ENCODE peak calls at places on chromosomes 7 and 10, in four cellular contexts. One of them, this sample, is unnamed.

GRCh38 chr10:70087641-70088040 is 35.0 kb downstream of the MACROH2A2 start:
- DNase-seq in hepatocyte: no peak
- DNase-seq in MM.1S: no peak
- DNase-seq in H9: no peak
- DNase-seq in this sample: no peak

GRCh38 chr10:96719850-96720421 is 378 bp downstream of the PIK3AP1 start:
- DNase-seq in hepatocyte: peak; percentile 66
- DNase-seq in H9: peak; percentile 83
- DNase-seq in MM.1S: peak; percentile 65
- DNase-seq in this sample: peak; percentile 77

GRCh38 chr10:6108631-6109443 is 20.0 kb downstream of the RBM17 start:
- DNase-seq in hepatocyte: peak; percentile 58
- DNase-seq in MM.1S: peak; percentile 35
- DNase-seq in H9: peak; percentile 92
- DNase-seq in this sample: peak; percentile 68

GRCh38 chr10:69757553-69758309 is 44.0 kb upstream of the COL13A1 start:
- DNase-seq in MM.1S: no peak
- DNase-seq in hepatocyte: peak; percentile 75
- DNase-seq in H9: no peak
- DNase-seq in this sample: peak; percentile 84

GRCh38 chr10:48399056-48399541 is 92.6 kb downstream of the MAPK8 start:
- DNase-seq in hepatocyte: no peak
- DNase-seq in MM.1S: no peak
- DNase-seq in H9: peak; percentile 28
- DNase-seq in this sample: no peak

GRCh38 chr7:23654508-23654907 is 25.5 kb upstream of the FAM221A start:
- DNase-seq in MM.1S: peak; percentile 22
- DNase-seq in hepatocyte: peak; percentile 62
- DNase-seq in H9: peak; percentile 65
- DNase-seq in this sample: no peak

GRCh38 chr10:22437620-22438588 is 92.6 kb downstream of the SPAG6 start:
- DNase-seq in hepatocyte: peak; percentile 54
- DNase-seq in H9: no peak
- DNase-seq in MM.1S: peak; percentile 7
- DNase-seq in this sample: peak; percentile 86

GRCh38 chr7:54705436-54705835 is 53.6 kb downstream of the SEC61G start:
- DNase-seq in hepatocyte: no peak
- DNase-seq in H9: no peak
- DNase-seq in MM.1S: peak; percentile 85
- DNase-seq in this sample: no peak

GRCh38 chr7:150971242-150972048 is 6.7 kb downstream of the KCNH2 start:
- DNase-seq in hepatocyte: no peak
- DNase-seq in H9: no peak
- DNase-seq in MM.1S: no peak
- DNase-seq in this sample: no peak

GRCh38 chr10:103936022-103936421 is 18.0 kb upstream of the STN1 start:
- DNase-seq in H9: no peak
- DNase-seq in hepatocyte: no peak
- DNase-seq in MM.1S: no peak
- DNase-seq in this sample: no peak

GRCh38 chr7:152076940-152077933 is 51.8 kb downstream of the GALNT11 start:
- DNase-seq in H9: no peak
- DNase-seq in hepatocyte: no peak
- DNase-seq in MM.1S: no peak
- DNase-seq in this sample: no peak

GRCh38 chr10:7153750-7154149 is 257.1 kb downstream of the SFMBT2 start:
- DNase-seq in MM.1S: no peak
- DNase-seq in hepatocyte: no peak
- DNase-seq in H9: no peak
- DNase-seq in this sample: no peak

DNA sequence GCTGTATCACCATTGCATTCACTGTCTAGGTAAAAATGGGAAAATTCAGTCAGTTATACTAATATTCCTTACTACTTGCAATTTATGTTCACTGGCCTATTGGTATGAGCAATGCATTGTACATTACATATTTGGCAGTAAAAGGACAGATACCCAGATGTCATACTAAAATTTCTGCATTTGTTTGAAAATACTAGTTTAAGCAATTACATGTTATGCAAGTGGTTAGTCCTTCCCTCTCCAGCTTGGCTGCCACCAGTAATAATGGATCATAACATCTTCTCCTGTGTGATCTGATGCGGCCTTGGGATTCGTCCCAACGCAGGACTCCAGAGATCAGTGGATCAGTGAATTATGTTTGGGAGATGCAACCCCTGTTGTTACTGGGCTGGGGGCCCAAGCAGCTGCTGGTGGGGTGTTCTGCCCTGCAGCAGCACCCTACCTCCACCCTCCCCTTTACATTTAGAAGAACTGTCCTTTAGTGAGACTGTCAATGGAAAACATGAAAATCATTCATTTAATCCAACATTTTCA is 11.2 kb upstream of the PDK4 start:
- DNase-seq in H9: no peak
- DNase-seq in MM.1S: no peak
- DNase-seq in hepatocyte: no peak
- DNase-seq in this sample: no peak
- H3K4me1 ChIP-seq in H9: no peaks in the 10 kb centered on the region
- H3K4me1 ChIP-seq in MM.1S: peaks cover 22% of the 10 kb centered on the region
- H3K4me1 ChIP-seq in hepatocyte: peaks cover 30% of the 10 kb centered on the region
- H3K4me1 ChIP-seq in this sample: peaks cover 28% of the 10 kb centered on the region

GRCh38 chr7:103887853-103888602 is 101.4 kb downstream of the RELN start:
- DNase-seq in MM.1S: no peak
- DNase-seq in H9: no peak
- DNase-seq in hepatocyte: no peak
- DNase-seq in this sample: no peak
- H3K4me2 ChIP-seq in MM.1S: no peak overlapping the region
- H3K4me2 ChIP-seq in H9: no peak overlapping the region
- H3K4me2 ChIP-seq in hepatocyte: no peak overlapping the region
- H3K4me2 ChIP-seq in this sample: no peak overlapping the region

DNA sequence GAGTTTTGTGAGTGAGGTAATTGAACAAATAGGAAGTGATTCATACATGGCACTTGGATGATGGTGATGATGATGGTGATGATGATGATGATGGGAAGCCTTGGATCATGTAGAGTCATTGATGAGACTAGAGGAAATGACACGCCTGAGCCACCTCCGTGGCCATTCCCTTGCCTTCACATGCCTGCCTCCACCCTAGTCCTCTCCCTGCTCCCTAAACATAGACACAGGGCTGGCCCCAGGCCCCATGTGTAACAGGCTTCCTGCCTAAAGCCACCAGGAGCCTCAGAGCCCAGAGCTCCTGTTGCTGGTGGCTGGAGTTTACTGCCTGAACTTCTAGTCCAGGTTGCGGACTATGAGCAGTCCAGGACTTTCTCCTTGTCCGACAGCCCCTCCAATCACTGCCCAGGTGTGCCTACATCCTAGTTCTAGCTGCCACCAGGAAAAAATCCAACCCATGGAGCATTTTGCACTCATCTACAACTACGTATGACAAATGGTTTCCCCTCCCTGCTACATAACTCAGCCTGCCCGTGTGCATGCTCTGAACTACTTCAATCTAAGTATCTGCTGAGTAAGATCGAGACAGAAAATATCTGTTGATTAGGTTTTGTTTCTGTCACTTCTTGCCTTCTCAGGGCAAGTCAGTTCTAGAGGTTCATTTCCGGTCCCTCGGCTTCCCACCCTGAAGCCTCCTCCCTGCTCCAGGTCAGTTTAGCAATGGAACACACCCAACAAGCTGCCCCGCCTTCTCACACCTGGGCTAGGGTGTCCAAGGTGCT is 35.5 kb upstream of the KDM7A start:
- DNase-seq in MM.1S: peak; percentile 92
- DNase-seq in H9: no peak
- DNase-seq in hepatocyte: no peak
- DNase-seq in this sample: no peak
- H2AFZ ChIP-seq in MM.1S: peak overlapping the region; percentile 26
- H2AFZ ChIP-seq in H9: no peak overlapping the region
- H2AFZ ChIP-seq in hepatocyte: no peak overlapping the region
- H2AFZ ChIP-seq in this sample: no peak overlapping the region

GRCh38 chr10:91953600-91954140 is 30.1 kb downstream of the BTAF1 start:
- DNase-seq in MM.1S: no peak
- DNase-seq in H9: no peak
- DNase-seq in hepatocyte: no peak
- DNase-seq in this sample: no peak
- H3K4me1 ChIP-seq in MM.1S: no peaks in the 10 kb centered on the region
- H3K4me1 ChIP-seq in H9: no peaks in the 10 kb centered on the region
- H3K4me1 ChIP-seq in hepatocyte: no peaks in the 10 kb centered on the region
- H3K4me1 ChIP-seq in this sample: no peaks in the 10 kb centered on the region

GRCh38 chr7:24826662-24827020 is 69.4 kb upstream of the GSDME start:
- DNase-seq in H9: no peak
- DNase-seq in hepatocyte: no peak
- DNase-seq in MM.1S: no peak
- DNase-seq in this sample: no peak
- H3K4me2 ChIP-seq in H9: no peak overlapping the region
- H3K4me2 ChIP-seq in hepatocyte: no peak overlapping the region
- H3K4me2 ChIP-seq in MM.1S: no peak overlapping the region
- H3K4me2 ChIP-seq in this sample: peak overlapping the region; percentile 17

GRCh38 chr7:128827971-128828711 is 2.1 kb upstream of the FLNC start:
- DNase-seq in hepatocyte: peak; percentile 82
- DNase-seq in MM.1S: no peak
- DNase-seq in H9: no peak
- DNase-seq in this sample: peak; percentile 94

GRCh38 chr7:128826512-128826911 is 3.7 kb upstream of the FLNC start:
- DNase-seq in MM.1S: no peak
- DNase-seq in H9: no peak
- DNase-seq in hepatocyte: no peak
- DNase-seq in this sample: no peak

GRCh38 chr7:128829391-128830166 is 627 bp upstream of the FLNC start:
- DNase-seq in MM.1S: no peak
- DNase-seq in H9: no peak
- DNase-seq in hepatocyte: peak; percentile 63
- DNase-seq in this sample: peak; percentile 94

GRCh38 chr7:128826916-128827247 is 3.3 kb upstream of the FLNC start:
- DNase-seq in hepatocyte: no peak
- DNase-seq in H9: no peak
- DNase-seq in MM.1S: no peak
- DNase-seq in this sample: no peak

GRCh38 chr7:128827248-128827958 is 2.8 kb upstream of the FLNC start:
- DNase-seq in hepatocyte: peak; percentile 74
- DNase-seq in H9: peak; percentile 59
- DNase-seq in MM.1S: no peak
- DNase-seq in this sample: peak; percentile 97
- H2AFZ ChIP-seq in hepatocyte: no peak overlapping the region
- H2AFZ ChIP-seq in H9: no peak overlapping the region
- H2AFZ ChIP-seq in MM.1S: no peak overlapping the region
- H2AFZ ChIP-seq in this sample: no peak overlapping the region

GRCh38 chr10:16811292-16811691 is 5.9 kb downstream of the RSU1 start:
- DNase-seq in hepatocyte: no peak
- DNase-seq in H9: no peak
- DNase-seq in MM.1S: no peak
- DNase-seq in this sample: peak; percentile 30

GRCh38 chr10:16814081-16814480 is 3.1 kb downstream of the RSU1 start:
- DNase-seq in hepatocyte: no peak
- DNase-seq in H9: no peak
- DNase-seq in MM.1S: no peak
- DNase-seq in this sample: no peak

GRCh38 chr10:16804123-16804522 is 13.1 kb downstream of the RSU1 start:
- DNase-seq in MM.1S: no peak
- DNase-seq in H9: no peak
- DNase-seq in hepatocyte: no peak
- DNase-seq in this sample: no peak

GRCh38 chr10:16811765-16812164 is 5.5 kb downstream of the RSU1 start:
- DNase-seq in H9: no peak
- DNase-seq in MM.1S: no peak
- DNase-seq in hepatocyte: no peak
- DNase-seq in this sample: no peak

GRCh38 chr10:16809074-16809718 is 8.0 kb downstream of the RSU1 start:
- DNase-seq in H9: peak; percentile 63
- DNase-seq in MM.1S: peak; percentile 37
- DNase-seq in hepatocyte: peak; percentile 49
- DNase-seq in this sample: peak; percentile 79
- H3K4me1 ChIP-seq in H9: no peaks in the 10 kb centered on the region
- H3K4me1 ChIP-seq in MM.1S: no peaks in the 10 kb centered on the region
- H3K4me1 ChIP-seq in hepatocyte: no peaks in the 10 kb centered on the region
- H3K4me1 ChIP-seq in this sample: no peaks in the 10 kb centered on the region

GRCh38 chr10:93767724-93768399 is 10.1 kb downstream of the LGI1 start:
- DNase-seq in MM.1S: no peak
- DNase-seq in hepatocyte: no peak
- DNase-seq in H9: no peak
- DNase-seq in this sample: no peak
- H3K4me2 ChIP-seq in MM.1S: no peak overlapping the region
- H3K4me2 ChIP-seq in hepatocyte: no peak overlapping the region
- H3K4me2 ChIP-seq in H9: no peak overlapping the region
- H3K4me2 ChIP-seq in this sample: no peak overlapping the region

DNA sequence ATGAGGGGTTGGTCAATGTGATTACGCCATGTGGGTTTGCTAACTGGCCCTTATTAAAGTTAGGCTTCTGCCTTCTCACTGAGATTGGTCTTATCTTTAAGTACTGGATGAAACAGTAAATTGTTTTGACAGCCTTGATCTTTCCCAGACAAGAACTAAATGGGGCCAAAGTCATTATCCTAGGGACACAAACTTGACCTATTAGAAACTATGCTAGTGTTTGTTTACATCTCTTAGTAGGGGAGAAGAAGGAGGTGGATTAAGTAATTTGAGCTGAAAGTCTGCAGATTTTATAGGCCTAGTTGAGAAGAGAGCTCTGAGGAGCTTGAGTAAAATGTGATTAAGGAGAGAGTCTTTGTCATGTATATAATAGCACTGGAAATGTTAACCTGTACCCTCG is 386.9 kb downstream of the HTR7 start:
- DNase-seq in hepatocyte: no peak
- DNase-seq in MM.1S: no peak
- DNase-seq in H9: no peak
- DNase-seq in this sample: no peak
- H2AFZ ChIP-seq in hepatocyte: no peak overlapping the region
- H2AFZ ChIP-seq in MM.1S: no peak overlapping the region
- H2AFZ ChIP-seq in H9: no peak overlapping the region
- H2AFZ ChIP-seq in this sample: no peak overlapping the region

This sample was measured in osteoblast.